ENCODE peak calls at places on chromosomes 7 and 10, in nine cellular contexts. One of them, this sample, is unnamed.

GRCh38 chr7:17132726-17133125 is 165.7 kb upstream of the AHR start:
- DNase-seq in ovary: no peak
- DNase-seq in esophagus muscularis mucosa: no peak
- DNase-seq in K562: no peak
- DNase-seq in stomach: no peak
- DNase-seq in tibial nerve: no peak
- DNase-seq in A549: no peak
- DNase-seq in sigmoid colon: no peak
- DNase-seq in upper lobe of left lung: no peak
- DNase-seq in this sample: no peak

GRCh38 chr10:84395581-84395980 is 67.2 kb downstream of the CCSER2 start:
- DNase-seq in tibial nerve: no peak
- DNase-seq in sigmoid colon: no peak
- DNase-seq in ovary: no peak
- DNase-seq in upper lobe of left lung: no peak
- DNase-seq in esophagus muscularis mucosa: no peak
- DNase-seq in A549: no peak
- DNase-seq in K562: no peak
- DNase-seq in stomach: no peak
- DNase-seq in this sample: no peak

GRCh38 chr10:31660301-31660700 is 268.3 kb downstream of the ARHGAP12 start:
- DNase-seq in ovary: no peak
- DNase-seq in stomach: no peak
- DNase-seq in A549: no peak
- DNase-seq in upper lobe of left lung: no peak
- DNase-seq in esophagus muscularis mucosa: no peak
- DNase-seq in K562: no peak
- DNase-seq in tibial nerve: no peak
- DNase-seq in sigmoid colon: peak; percentile 94
- DNase-seq in this sample: no peak

GRCh38 chr10:50396491-50397311 is 145.4 kb upstream of the ASAH2 start:
- DNase-seq in A549: no peak
- DNase-seq in K562: peak; percentile 75
- DNase-seq in ovary: no peak
- DNase-seq in sigmoid colon: no peak
- DNase-seq in upper lobe of left lung: no peak
- DNase-seq in tibial nerve: no peak
- DNase-seq in esophagus muscularis mucosa: no peak
- DNase-seq in stomach: no peak
- DNase-seq in this sample: no peak

GRCh38 chr7:16978358-16979244 is 96.8 kb upstream of the AGR3 start:
- DNase-seq in ovary: no peak
- DNase-seq in sigmoid colon: no peak
- DNase-seq in K562: no peak
- DNase-seq in A549: peak; percentile 81
- DNase-seq in upper lobe of left lung: no peak
- DNase-seq in tibial nerve: no peak
- DNase-seq in esophagus muscularis mucosa: no peak
- DNase-seq in stomach: no peak
- DNase-seq in this sample: no peak

GRCh38 chr10:68106656-68107055 is 2.6 kb upstream of the MYPN start:
- DNase-seq in stomach: no peak
- DNase-seq in A549: no peak
- DNase-seq in K562: no peak
- DNase-seq in sigmoid colon: no peak
- DNase-seq in esophagus muscularis mucosa: no peak
- DNase-seq in upper lobe of left lung: no peak
- DNase-seq in tibial nerve: no peak
- DNase-seq in ovary: no peak
- DNase-seq in this sample: no peak

GRCh38 chr10:92830478-92831389 is 17.6 kb upstream of the EXOC6 start:
- DNase-seq in esophagus muscularis mucosa: peak; percentile 87
- DNase-seq in A549: no peak
- DNase-seq in sigmoid colon: no peak
- DNase-seq in K562: peak; percentile 77
- DNase-seq in stomach: no peak
- DNase-seq in tibial nerve: no peak
- DNase-seq in upper lobe of left lung: no peak
- DNase-seq in ovary: no peak
- DNase-seq in this sample: no peak

GRCh38 chr7:12423355-12423994 is 19.8 kb upstream of the VWDE start:
- DNase-seq in tibial nerve: no peak
- DNase-seq in K562: no peak
- DNase-seq in A549: peak; percentile 38
- DNase-seq in stomach: no peak
- DNase-seq in esophagus muscularis mucosa: no peak
- DNase-seq in sigmoid colon: no peak
- DNase-seq in upper lobe of left lung: no peak
- DNase-seq in ovary: no peak
- DNase-seq in this sample: no peak

GRCh38 chr7:101717986-101718746 is 89.1 kb upstream of the MYL10 start:
- DNase-seq in tibial nerve: no peak
- DNase-seq in A549: no peak
- DNase-seq in stomach: no peak
- DNase-seq in upper lobe of left lung: peak; percentile 78
- DNase-seq in esophagus muscularis mucosa: no peak
- DNase-seq in K562: no peak
- DNase-seq in ovary: no peak
- DNase-seq in sigmoid colon: no peak
- DNase-seq in this sample: no peak

GRCh38 chr7:50681451-50682045 is 101.1 kb downstream of the GRB10 start:
- DNase-seq in esophagus muscularis mucosa: no peak
- DNase-seq in K562: no peak
- DNase-seq in A549: no peak
- DNase-seq in upper lobe of left lung: no peak
- DNase-seq in tibial nerve: no peak
- DNase-seq in sigmoid colon: no peak
- DNase-seq in stomach: no peak
- DNase-seq in ovary: no peak
- DNase-seq in this sample: no peak

GRCh38 chr7:29091722-29092121 is 54.6 kb downstream of the CPVL start:
- DNase-seq in K562: no peak
- DNase-seq in stomach: no peak
- DNase-seq in upper lobe of left lung: no peak
- DNase-seq in tibial nerve: no peak
- DNase-seq in esophagus muscularis mucosa: no peak
- DNase-seq in A549: no peak
- DNase-seq in ovary: no peak
- DNase-seq in sigmoid colon: no peak
- DNase-seq in this sample: no peak

GRCh38 chr10:126397640-126398382 is 9.5 kb upstream of the ADAM12 start:
- DNase-seq in upper lobe of left lung: no peak
- DNase-seq in A549: peak; percentile 76
- DNase-seq in ovary: no peak
- DNase-seq in K562: no peak
- DNase-seq in sigmoid colon: no peak
- DNase-seq in tibial nerve: no peak
- DNase-seq in stomach: no peak
- DNase-seq in esophagus muscularis mucosa: peak; percentile 47
- DNase-seq in this sample: no peak

GRCh38 chr7:8177109-8177933 is 84.6 kb downstream of the ICA1 start:
- DNase-seq in ovary: no peak
- DNase-seq in sigmoid colon: no peak
- DNase-seq in tibial nerve: no peak
- DNase-seq in K562: peak; percentile 33
- DNase-seq in A549: no peak
- DNase-seq in upper lobe of left lung: no peak
- DNase-seq in stomach: no peak
- DNase-seq in esophagus muscularis mucosa: no peak
- DNase-seq in this sample: no peak

GRCh38 chr7:41916450-41916927 is 213.6 kb upstream of the INHBA start:
- DNase-seq in sigmoid colon: peak; percentile 68
- DNase-seq in K562: no peak
- DNase-seq in upper lobe of left lung: no peak
- DNase-seq in tibial nerve: no peak
- DNase-seq in ovary: no peak
- DNase-seq in stomach: no peak
- DNase-seq in A549: peak; percentile 76
- DNase-seq in esophagus muscularis mucosa: no peak
- DNase-seq in this sample: peak; percentile 58

GRCh38 chr10:73480158-73480557 is 15.7 kb downstream of the PPP3CB start:
- DNase-seq in A549: no peak
- DNase-seq in esophagus muscularis mucosa: no peak
- DNase-seq in tibial nerve: no peak
- DNase-seq in sigmoid colon: no peak
- DNase-seq in K562: no peak
- DNase-seq in ovary: no peak
- DNase-seq in upper lobe of left lung: no peak
- DNase-seq in stomach: no peak
- DNase-seq in this sample: no peak

DNA sequence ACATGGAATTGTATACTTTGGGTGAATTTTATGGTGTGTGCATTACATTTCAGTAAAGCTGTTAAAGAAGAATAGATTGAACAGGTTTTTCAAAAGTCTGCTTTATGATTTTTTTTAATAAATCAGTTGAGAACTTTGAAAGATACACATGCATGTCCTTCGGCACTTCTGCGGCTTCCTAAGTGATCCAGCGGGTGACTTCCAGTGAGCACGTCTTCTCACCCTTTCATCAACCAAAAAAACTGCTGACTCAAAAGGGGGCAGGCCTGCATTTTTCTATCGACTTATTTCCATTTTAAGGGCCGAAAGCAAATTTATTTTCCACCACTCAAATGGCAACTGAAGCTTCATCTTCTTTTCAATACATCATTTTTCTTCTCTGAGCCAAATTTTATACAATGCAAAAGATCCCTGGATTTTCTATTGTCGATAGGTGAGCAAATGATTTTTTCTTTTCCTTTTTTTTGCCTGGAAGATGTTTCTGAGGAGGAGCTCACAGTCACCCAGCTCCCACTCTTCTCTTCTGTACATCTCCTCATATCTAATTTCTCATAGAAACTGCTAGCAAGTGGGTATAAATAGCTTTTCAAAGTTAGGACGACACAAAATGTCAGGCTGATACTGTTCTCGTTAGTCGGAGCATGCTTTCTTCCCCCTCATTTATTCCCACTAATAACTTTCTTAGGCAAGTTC is 10.2 kb downstream of the CHST15 start:
- DNase-seq in upper lobe of left lung: no peak
- DNase-seq in tibial nerve: no peak
- DNase-seq in A549: no peak
- DNase-seq in esophagus muscularis mucosa: no peak
- DNase-seq in ovary: no peak
- DNase-seq in stomach: no peak
- DNase-seq in sigmoid colon: no peak
- DNase-seq in K562: no peak
- DNase-seq in this sample: no peak
- H3K4me1 ChIP-seq in upper lobe of left lung: peaks cover 21% of the 10 kb centered on the region
- H3K4me1 ChIP-seq in tibial nerve: no peaks in the 10 kb centered on the region
- H3K4me1 ChIP-seq in A549: peaks cover 7% of the 10 kb centered on the region
- H3K4me1 ChIP-seq in esophagus muscularis mucosa: peaks cover 93% of the 10 kb centered on the region
- H3K4me1 ChIP-seq in ovary: peaks cover 41% of the 10 kb centered on the region
- H3K4me1 ChIP-seq in stomach: peaks cover 53% of the 10 kb centered on the region
- H3K4me1 ChIP-seq in sigmoid colon: peaks cover 79% of the 10 kb centered on the region
- H3K4me1 ChIP-seq in K562: no peaks in the 10 kb centered on the region
- H3K4me1 ChIP-seq in this sample: peaks cover 16% of the 10 kb centered on the region

GRCh38 chr7:1123721-1124120 is 35.8 kb downstream of the GPER1 start:
- DNase-seq in K562: no peak
- DNase-seq in A549: peak; percentile 53
- DNase-seq in sigmoid colon: peak; percentile 94
- DNase-seq in tibial nerve: peak; percentile 75
- DNase-seq in stomach: peak; percentile 91
- DNase-seq in esophagus muscularis mucosa: peak; percentile 94
- DNase-seq in ovary: peak; percentile 79
- DNase-seq in upper lobe of left lung: peak; percentile 81
- DNase-seq in this sample: peak; percentile 90
- TF ChIP-seq EP300 in K562: no peak
- TF ChIP-seq EP300 in A549: no peak
- TF ChIP-seq EP300 in sigmoid colon: no peak
- TF ChIP-seq EP300 in tibial nerve: peak; percentile 56
- TF ChIP-seq EP300 in stomach: no peak
- TF ChIP-seq EP300 in esophagus muscularis mucosa: no peak
- TF ChIP-seq EP300 in ovary: no peak
- TF ChIP-seq EP300 in upper lobe of left lung: no peak
- TF ChIP-seq EP300 in this sample: no peak

GRCh38 chr10:87677595-87677994 is 17.9 kb downstream of the PAPSS2 start:
- DNase-seq in ovary: no peak
- DNase-seq in tibial nerve: no peak
- DNase-seq in esophagus muscularis mucosa: no peak
- DNase-seq in K562: no peak
- DNase-seq in sigmoid colon: no peak
- DNase-seq in upper lobe of left lung: no peak
- DNase-seq in stomach: no peak
- DNase-seq in A549: no peak
- DNase-seq in this sample: no peak

GRCh38 chr10:87671416-87671815 is 11.7 kb downstream of the PAPSS2 start:
- DNase-seq in A549: no peak
- DNase-seq in upper lobe of left lung: no peak
- DNase-seq in sigmoid colon: no peak
- DNase-seq in tibial nerve: no peak
- DNase-seq in esophagus muscularis mucosa: no peak
- DNase-seq in ovary: no peak
- DNase-seq in stomach: no peak
- DNase-seq in K562: no peak
- DNase-seq in this sample: no peak

GRCh38 chr10:87675396-87676376 is 16.0 kb downstream of the PAPSS2 start:
- DNase-seq in ovary: no peak
- DNase-seq in sigmoid colon: no peak
- DNase-seq in tibial nerve: no peak
- DNase-seq in stomach: no peak
- DNase-seq in upper lobe of left lung: no peak
- DNase-seq in esophagus muscularis mucosa: no peak
- DNase-seq in K562: no peak
- DNase-seq in A549: peak; percentile 42
- DNase-seq in this sample: no peak

GRCh38 chr10:87678302-87678701 is 18.6 kb downstream of the PAPSS2 start:
- DNase-seq in tibial nerve: no peak
- DNase-seq in A549: no peak
- DNase-seq in stomach: no peak
- DNase-seq in K562: no peak
- DNase-seq in upper lobe of left lung: no peak
- DNase-seq in ovary: no peak
- DNase-seq in sigmoid colon: no peak
- DNase-seq in esophagus muscularis mucosa: no peak
- DNase-seq in this sample: no peak

DNA sequence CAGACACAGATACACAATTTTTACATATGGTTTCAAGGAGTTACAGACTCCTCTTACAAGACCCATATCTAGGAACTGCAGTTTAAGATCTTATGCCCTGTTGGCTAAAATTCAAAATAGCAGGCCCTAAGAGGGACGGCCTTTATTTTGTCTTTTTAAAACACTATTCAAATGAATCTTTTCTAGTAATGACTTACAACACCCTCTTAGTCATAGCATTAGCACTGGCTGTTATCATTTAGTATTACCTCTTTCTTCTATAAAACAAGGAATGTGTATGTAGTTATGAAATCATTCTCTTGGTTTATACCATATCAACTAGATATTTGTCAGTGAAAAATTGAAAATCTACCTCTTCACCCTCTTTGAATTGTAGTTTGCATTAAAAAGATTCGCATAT is 15.3 kb downstream of the PAPSS2 start:
- DNase-seq in A549: no peak
- DNase-seq in ovary: no peak
- DNase-seq in K562: no peak
- DNase-seq in upper lobe of left lung: no peak
- DNase-seq in tibial nerve: no peak
- DNase-seq in stomach: no peak
- DNase-seq in sigmoid colon: no peak
- DNase-seq in esophagus muscularis mucosa: no peak
- DNase-seq in this sample: no peak
- H3K27ac ChIP-seq in A549: peak overlapping the region; percentile 27
- H3K27ac ChIP-seq in ovary: no peak overlapping the region
- H3K27ac ChIP-seq in K562: no peak overlapping the region
- H3K27ac ChIP-seq in upper lobe of left lung: no peak overlapping the region
- H3K27ac ChIP-seq in tibial nerve: no peak overlapping the region
- H3K27ac ChIP-seq in stomach: no peak overlapping the region
- H3K27ac ChIP-seq in sigmoid colon: no peak overlapping the region
- H3K27ac ChIP-seq in esophagus muscularis mucosa: no peak overlapping the region
- H3K27ac ChIP-seq in this sample: no peak overlapping the region

GRCh38 chr7:746074-747061 is 19.3 kb upstream of the PRKAR1B start:
- DNase-seq in ovary: peak; percentile 6
- DNase-seq in esophagus muscularis mucosa: no peak
- DNase-seq in upper lobe of left lung: peak; percentile 54
- DNase-seq in tibial nerve: no peak
- DNase-seq in A549: no peak
- DNase-seq in stomach: no peak
- DNase-seq in sigmoid colon: peak; percentile 48
- DNase-seq in K562: no peak
- DNase-seq in this sample: no peak
- H3K4me1 ChIP-seq in ovary: no peaks in the 10 kb centered on the region
- H3K4me1 ChIP-seq in esophagus muscularis mucosa: peaks cover 22% of the 10 kb centered on the region
- H3K4me1 ChIP-seq in upper lobe of left lung: no peaks in the 10 kb centered on the region
- H3K4me1 ChIP-seq in tibial nerve: no peaks in the 10 kb centered on the region
- H3K4me1 ChIP-seq in A549: no peaks in the 10 kb centered on the region
- H3K4me1 ChIP-seq in stomach: peaks cover 19% of the 10 kb centered on the region
- H3K4me1 ChIP-seq in sigmoid colon: no peaks in the 10 kb centered on the region
- H3K4me1 ChIP-seq in K562: no peaks in the 10 kb centered on the region
- H3K4me1 ChIP-seq in this sample: no peaks in the 10 kb centered on the region